ENCODE peak calls at places on chromosomes 2 and 18, in six cellular contexts. H is fibroblast of the aortic adventitia, P is foreskin fibroblast, A is cardiac fibroblast, N is heart right ventricle, U is uterus. B is an unnamed sample.
A peak's percentile ranks its signal among the peaks of the same experiment; 100 is the strongest.

GRCh38 chr2:16275131-16275530 is 334.8 kb downstream of the MYCN start:
- DNase-seq in H (no peak), P (no peak), A (no peak), N (no peak), U (no peak), B (no peak)

GRCh38 chr18:22674300-22674699 is 256.6 kb upstream of the CTAGE1 start:
- DNase-seq in H (peak; percentile 95), P (peak; percentile 75), A (peak; percentile 88), N (no peak), U (no peak), B (peak; percentile 90)

GRCh38 chr18:32804126-32804888 is 31.5 kb upstream of the KLHL14 start:
- DNase-seq in H (no peak), P (no peak), A (no peak), N (no peak), U (no peak), B (no peak)

GRCh38 chr2:3242747-3243369 is 134.8 kb downstream of the EIPR1 start:
- DNase-seq in H (peak; percentile 2), P (peak; percentile 20), A (peak; percentile 24), N (no peak), U (no peak), B (peak; percentile 6)

GRCh38 chr2:44974064-44974715 is 32.7 kb downstream of the SIX3 start:
- DNase-seq in H (peak; percentile 70), P (no peak), A (peak; percentile 58), N (no peak), U (no peak), B (peak; percentile 55)

GRCh38 chr2:104852161-104852689 is 1.7 kb upstream of the POU3F3 start:
- DNase-seq in H (no peak), P (no peak), A (no peak), N (peak; percentile 17), U (no peak), B (no peak)

GRCh38 chr2:237707859-237708398 is 80.5 kb downstream of the LRRFIP1 start:
- DNase-seq in H (peak; percentile 71), P (no peak), A (no peak), N (no peak), U (no peak), B (no peak)

GRCh38 chr2:241844066-241844728 is 14.5 kb downstream of the PDCD1 start:
- DNase-seq in H (peak; percentile 26), P (peak; percentile 28), A (peak; percentile 48), N (peak; percentile 84), U (peak; percentile 62), B (peak; percentile 40)

GRCh38 chr2:112257575-112257974 is 2.7 kb upstream of the ZC3H8 start:
- DNase-seq in H (no peak), P (no peak), A (no peak), N (no peak), U (no peak), B (no peak)

GRCh38 chr18:7890078-7890477 is 323.0 kb downstream of the PTPRM start:
- DNase-seq in H (peak; percentile 49), P (no peak), A (no peak), N (no peak), U (no peak), B (no peak)

DNA sequence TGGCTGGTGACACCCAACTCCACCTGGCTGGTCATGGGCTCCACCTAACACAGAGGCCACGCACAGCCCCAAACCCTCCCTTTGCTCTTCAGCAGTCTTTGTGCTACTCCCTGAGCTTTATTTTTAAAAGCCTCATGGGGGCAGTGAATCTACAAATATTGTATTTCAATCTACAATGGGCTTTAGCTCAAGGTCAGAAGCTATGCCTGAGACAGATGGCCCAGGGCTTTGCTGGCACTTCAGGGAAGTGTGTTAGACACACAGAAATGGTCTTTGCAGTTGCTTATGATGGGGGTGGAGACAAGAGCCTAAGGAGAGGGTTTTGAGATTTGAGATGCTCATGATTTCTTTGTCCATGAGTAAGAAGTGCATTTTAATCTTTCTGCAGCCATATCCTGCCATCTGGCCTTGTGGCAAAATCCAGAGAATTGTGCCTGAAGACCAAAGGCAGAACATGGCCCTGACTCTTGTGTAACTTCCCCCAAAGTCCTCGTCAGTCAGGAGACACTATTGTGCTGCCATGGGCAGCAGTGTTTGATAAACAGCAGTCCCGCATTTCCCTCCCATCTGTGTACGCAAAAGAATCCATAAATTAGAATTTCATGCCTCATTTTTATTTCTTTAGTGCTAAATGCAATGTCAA is 92.6 kb downstream of the VAPA start:
- DNase-seq in H (peak; percentile 60), P (peak; percentile 58), A (peak; percentile 70), N (no peak), U (peak; percentile 56), B (peak; percentile 59)
- TF ChIP-seq CTCF in H (peak; percentile 32), P (peak; percentile 20), A (peak; percentile 21), N (peak; percentile 13), U (peak; percentile 36), B (peak; percentile 34)

DNA sequence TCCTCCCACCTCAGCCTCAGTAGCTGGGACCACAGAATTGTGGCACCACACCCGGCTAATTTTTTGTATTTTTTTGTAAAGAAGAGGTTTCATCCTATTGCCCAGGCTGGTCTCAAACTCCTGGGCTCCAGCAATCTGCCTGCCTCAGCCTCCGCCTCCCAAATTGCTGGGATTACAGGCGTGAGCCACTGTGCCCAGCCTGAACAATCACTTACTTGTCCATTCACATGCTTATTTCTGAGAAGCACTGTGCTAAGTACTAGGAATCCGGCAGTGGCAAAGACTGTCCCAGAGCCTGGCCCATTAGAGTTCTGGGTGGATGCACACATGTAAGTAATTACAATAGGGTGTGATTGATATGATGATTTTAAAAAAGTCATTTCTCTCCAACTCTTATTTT is 567.5 kb downstream of the DCC start:
- DNase-seq in H (no peak), P (no peak), A (no peak), N (no peak), U (no peak), B (no peak)
- H3K4me3 ChIP-seq in H (no peak overlapping the region), P (no peak overlapping the region), A (no peak overlapping the region), N (no peak overlapping the region), U (no peak overlapping the region), B (no peak overlapping the region)

GRCh38 chr2:163266772-163267171 is 428.2 kb upstream of the KCNH7 start:
- DNase-seq in H (peak; percentile 97), P (peak; percentile 29), A (peak; percentile 78), N (no peak), U (no peak), B (peak; percentile 92)
- TF ChIP-seq CTCF in H (no peak), P (no peak), A (peak; percentile 26), N (no peak), U (no peak), B (peak; percentile 9)

GRCh38 chr18:57466745-57467144 is 31.6 kb downstream of the ONECUT2 start:
- DNase-seq in H (no peak), P (no peak), A (no peak), N (no peak), U (no peak), B (no peak)
- H3K4me3 ChIP-seq in H (no peak overlapping the region), P (no peak overlapping the region), A (no peak overlapping the region), N (no peak overlapping the region), U (no peak overlapping the region), B (no peak overlapping the region)

DNA sequence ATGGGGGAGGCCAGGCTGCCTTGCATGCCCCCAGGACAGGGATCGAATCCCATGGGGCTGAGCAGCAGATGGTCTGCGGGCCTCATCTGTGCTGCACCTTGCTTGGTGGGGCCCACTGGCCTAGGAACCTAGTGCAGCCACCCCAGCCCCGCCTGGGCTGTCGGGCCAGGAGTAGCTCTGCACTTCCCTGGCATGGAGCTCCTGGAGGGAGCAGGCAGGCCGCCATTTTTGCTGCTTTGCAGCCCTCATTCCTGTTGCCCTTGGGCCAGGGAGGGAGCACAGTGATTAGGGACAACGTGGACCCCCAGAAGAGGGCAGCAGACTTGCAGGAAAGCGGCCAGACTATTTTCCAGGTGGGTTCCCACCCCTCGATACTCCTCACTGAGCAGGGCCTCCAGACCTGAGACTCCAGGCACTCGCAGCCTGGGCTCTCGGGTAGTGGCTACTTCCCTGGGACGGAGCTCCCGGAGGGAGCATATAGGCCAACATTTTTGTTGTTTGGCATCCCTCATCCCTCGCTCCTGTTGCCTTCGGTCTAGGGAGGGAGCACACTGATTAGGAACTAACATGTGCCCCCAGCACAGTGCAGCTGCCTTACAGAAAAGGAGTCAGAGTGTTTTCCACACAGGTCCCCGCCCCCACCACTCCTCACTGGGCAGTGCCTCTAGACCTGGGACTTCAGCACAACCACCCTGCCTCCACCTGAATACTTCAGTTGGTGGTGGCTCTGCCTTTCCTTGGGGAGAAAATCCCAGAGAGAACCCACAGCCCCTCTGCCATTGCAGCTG is 99.5 kb downstream of the MAIP1 start:
- DNase-seq in H (no peak), P (no peak), A (no peak), N (no peak), U (no peak), B (no peak)
- TF ChIP-seq CTCF in H (no peak), P (no peak), A (peak; percentile 11), N (no peak), U (no peak), B (no peak)

GRCh38 chr2:8279506-8279905 is 402.4 kb upstream of the ID2 start:
- DNase-seq in H (no peak), P (no peak), A (no peak), N (no peak), U (no peak), B (no peak)

GRCh38 chr2:8282858-8283252 is 399.0 kb upstream of the ID2 start:
- DNase-seq in H (no peak), P (no peak), A (no peak), N (no peak), U (no peak), B (no peak)

GRCh38 chr2:8281950-8282857 is 399.7 kb upstream of the ID2 start:
- DNase-seq in H (no peak), P (no peak), A (no peak), N (no peak), U (no peak), B (no peak)

GRCh38 chr2:8278709-8279354 is 403.0 kb upstream of the ID2 start:
- DNase-seq in H (no peak), P (no peak), A (no peak), N (no peak), U (no peak), B (no peak)

DNA sequence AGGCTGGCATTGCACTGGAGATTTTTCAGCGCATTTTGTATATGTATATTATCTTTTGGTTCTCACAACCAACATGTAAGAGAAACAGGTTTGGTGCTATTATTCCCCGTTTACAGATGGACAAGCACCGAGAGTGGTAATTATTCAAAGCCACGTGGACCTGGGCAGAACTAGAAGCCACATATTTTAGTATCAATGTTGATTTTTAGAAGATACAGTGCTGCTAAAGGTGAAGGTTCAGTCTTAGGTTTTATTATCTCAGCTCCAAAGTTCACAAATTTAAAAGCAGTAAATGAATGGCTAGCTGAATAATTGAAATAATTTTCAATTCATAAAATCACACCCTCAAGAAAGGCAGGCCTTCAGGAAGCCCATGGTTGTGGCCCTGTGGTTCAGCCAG is 400.6 kb upstream of the ID2 start:
- DNase-seq in H (no peak), P (no peak), A (no peak), N (no peak), U (no peak), B (no peak)
- H3K4me3 ChIP-seq in H (no peak overlapping the region), P (no peak overlapping the region), A (no peak overlapping the region), N (no peak overlapping the region), U (no peak overlapping the region), B (no peak overlapping the region)

DNA sequence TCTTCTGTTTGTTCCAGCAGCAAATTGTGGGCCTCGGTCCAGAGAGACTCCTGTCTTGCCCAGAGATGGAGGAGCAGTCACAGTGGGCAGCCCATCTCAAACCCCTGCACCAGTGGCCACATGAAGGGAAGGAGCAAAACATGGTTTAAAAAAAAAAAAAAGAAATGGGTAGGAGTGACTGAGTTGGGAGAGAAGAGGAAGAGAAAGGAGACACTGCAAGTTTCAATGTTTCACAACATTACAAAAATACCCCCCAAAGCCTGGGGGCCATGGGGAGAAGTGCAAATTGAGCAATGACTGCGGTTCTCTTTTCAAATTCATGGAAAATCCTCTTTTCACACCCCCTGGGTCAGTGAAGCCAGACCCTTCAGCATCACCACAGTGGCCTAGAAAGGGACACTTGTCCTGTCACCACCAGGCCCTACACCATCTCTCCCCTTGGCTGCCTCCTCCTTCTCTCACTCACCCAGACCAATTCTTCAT is 117.1 kb downstream of the ZFP36L2 start:
- DNase-seq in H (peak; percentile 46), P (no peak), A (peak; percentile 25), N (no peak), U (no peak), B (no peak)
- TF ChIP-seq CTCF in H (no peak), P (no peak), A (no peak), N (no peak), U (no peak), B (no peak)

B was measured in fibroblast of pulmonary artery.